ENCODE peak calls at places on chromosomes 16 and 17, in four cellular contexts. B is cardiac muscle cell, P is PC-9, C is testis. L is an unnamed sample.

GRCh38 chr16:2148714-2149629 is 547 bp downstream of the RAB26 start:
- DNase-seq in B (no peak), P (peak), C (no peak), L (peak)

GRCh38 chr17:233473-233941 is 52.1 kb upstream of the DOC2B start:
- DNase-seq in B (no peak), P (no peak), C (no peak), L (no peak)

GRCh38 chr16:81901483-81901882 is 109.8 kb downstream of the SDR42E1 start:
- DNase-seq in B (no peak), P (no peak), C (no peak), L (no peak)

GRCh38 chr17:32553168-32553567 is 66.4 kb downstream of the CDK5R1 start:
- DNase-seq in B (no peak), P (no peak), C (no peak), L (no peak)

GRCh38 chr17:56976941-56977570 is 875 bp upstream of the SCPEP1 start:
- DNase-seq in B (peak), P (no peak), C (no peak), L (no peak)

GRCh38 chr17:8900626-8901585 is 33.4 kb upstream of the PIK3R6 start:
- DNase-seq in B (no peak), P (no peak), C (no peak), L (no peak)

GRCh38 chr17:75771334-75772281 is 6.6 kb upstream of the GALK1 start:
- DNase-seq in B (peak), P (no peak), C (no peak), L (peak)

GRCh38 chr17:29250666-29251065 is 4.0 kb downstream of the CRYBA1 start:
- DNase-seq in B (no peak), P (no peak), C (no peak), L (no peak)

GRCh38 chr17:82892869-82893565 is 53.2 kb upstream of the ZNF750 start:
- DNase-seq in B (no peak), P (no peak), C (no peak), L (no peak)

GRCh38 chr17:33369149-33369548 is 76.1 kb upstream of the ASIC2 start:
- DNase-seq in B (no peak), P (no peak), C (no peak), L (no peak)

GRCh38 chr17:50349241-50349595 is 3.3 kb downstream of the XYLT2 start:
- DNase-seq in B (no peak), P (no peak), C (no peak), L (no peak)

GRCh38 chr17:47295037-47295873 is 28.5 kb upstream of the EFCAB13 start:
- DNase-seq in B (no peak), P (no peak), C (peak), L (no peak)

GRCh38 chr17:69375229-69375628 is 39.3 kb upstream of the MAP2K6 start:
- DNase-seq in B (no peak), P (no peak), C (no peak), L (no peak)

GRCh38 chr16:67170168-67170947 is at the start of gene NOL3:
- DNase-seq in B (peak), P (peak), C (peak), L (peak)

GRCh38 chr17:45753645-45754225 is 30.4 kb upstream of the CRHR1 start:
- DNase-seq in B (no peak), P (no peak), C (no peak), L (no peak)

GRCh38 chr17:11644265-11645212 is 46.3 kb downstream of the DNAH9 start:
- DNase-seq in B (peak), P (peak), C (peak), L (peak)

GRCh38 chr16:3625911-3626732 is 14.7 kb upstream of the SLX4 start:
- DNase-seq in B (peak), P (no peak), C (no peak), L (no peak)

GRCh38 chr17:53058031-53058430 is 764.7 kb upstream of the KIF2B start:
- DNase-seq in B (no peak), P (no peak), C (no peak), L (no peak)

GRCh38 chr17:17077861-17078732 is 35.8 kb downstream of the MPRIP start:
- DNase-seq in B (no peak), P (peak), C (no peak), L (peak)

GRCh38 chr16:88619859-88620655 is 18.3 kb upstream of the IL17C start:
- DNase-seq in B (no peak), P (no peak), C (no peak), L (no peak)

GRCh38 chr16:68889508-68890150 is 46.3 kb downstream of the TANGO6 start:
- DNase-seq in B (no peak), P (no peak), C (no peak), L (no peak)

GRCh38 chr16:87056083-87056482 is 261.1 kb downstream of the C16orf95 start:
- DNase-seq in B (peak), P (no peak), C (no peak), L (peak)

GRCh38 chr17:948284-948852 is 31.2 kb downstream of the NXN start:
- DNase-seq in B (no peak), P (no peak), C (no peak), L (peak)

GRCh38 chr17:29677139-29677834 is 54.6 kb upstream of the CORO6 start:
- DNase-seq in B (peak), P (no peak), C (peak), L (no peak)

GRCh38 chr17:80963812-80964211 is 27.8 kb upstream of the CHMP6 start:
- DNase-seq in B (no peak), P (no peak), C (no peak), L (no peak)

GRCh38 chr17:29789186-29790170 is 140.6 kb downstream of the SSH2 start:
- DNase-seq in B (peak), P (no peak), C (no peak), L (no peak)

GRCh38 chr17:54972406-54973138 is 4.0 kb downstream of the STXBP4 start:
- DNase-seq in B (peak), P (no peak), C (no peak), L (no peak)

GRCh38 chr17:7704601-7705268 is at the start of gene EFNB3:
- DNase-seq in B (peak), P (no peak), C (no peak), L (no peak)

GRCh38 chr16:10812352-10813122 is 6.1 kb downstream of the TVP23A start:
- DNase-seq in B (no peak), P (no peak), C (no peak), L (no peak)

GRCh38 chr17:73492802-73493139 is 151.5 kb downstream of the SDK2 start:
- DNase-seq in B (no peak), P (no peak), C (no peak), L (no peak)

GRCh38 chr17:34988644-34989043 is 8.3 kb downstream of the LIG3 start:
- DNase-seq in B (no peak), P (no peak), C (no peak), L (no peak)

GRCh38 chr16:35147556-35148504 is 1688.4 kb downstream of the TP53TG3F start:
- DNase-seq in B (no peak), P (no peak), C (no peak), L (no peak)

GRCh38 chr16:72833969-72834368 is 214.0 kb downstream of the ZFHX3 start:
- DNase-seq in B (no peak), P (no peak), C (no peak), L (no peak)

GRCh38 chr17:38333635-38334295 is 10.0 kb downstream of the GPR179 start:
- DNase-seq in B (peak), P (peak), C (peak), L (peak)

GRCh38 chr17:82437325-82437668 is 13.3 kb downstream of the CYBC1 start:
- DNase-seq in B (no peak), P (no peak), C (no peak), L (no peak)

GRCh38 chr17:83073389-83074063 is 5.9 kb upstream of the METRNL start:
- DNase-seq in B (peak), P (peak), C (peak), L (no peak)

GRCh38 chr16:17173134-17173729 is 297.5 kb downstream of the XYLT1 start:
- DNase-seq in B (peak), P (no peak), C (peak), L (no peak)

GRCh38 chr17:38328620-38329019 is 15.1 kb downstream of the GPR179 start:
- DNase-seq in B (no peak), P (no peak), C (no peak), L (no peak)

GRCh38 chr17:29682054-29682453 is 59.3 kb upstream of the CORO6 start:
- DNase-seq in B (no peak), P (no peak), C (no peak), L (no peak)

GRCh38 chr17:78345172-78345571 is 14.7 kb downstream of the SOCS3 start:
- DNase-seq in B (no peak), P (no peak), C (no peak), L (no peak)

GRCh38 chr17:78343433-78344201 is 16.3 kb downstream of the SOCS3 start:
- DNase-seq in B (no peak), P (peak), C (no peak), L (no peak)

GRCh38 chr17:78343099-78343432 is 16.8 kb downstream of the SOCS3 start:
- DNase-seq in B (peak), P (peak), C (peak), L (no peak)

GRCh38 chr17:78345791-78346494 is 13.9 kb downstream of the SOCS3 start:
- DNase-seq in B (no peak), P (no peak), C (no peak), L (no peak)

DNA sequence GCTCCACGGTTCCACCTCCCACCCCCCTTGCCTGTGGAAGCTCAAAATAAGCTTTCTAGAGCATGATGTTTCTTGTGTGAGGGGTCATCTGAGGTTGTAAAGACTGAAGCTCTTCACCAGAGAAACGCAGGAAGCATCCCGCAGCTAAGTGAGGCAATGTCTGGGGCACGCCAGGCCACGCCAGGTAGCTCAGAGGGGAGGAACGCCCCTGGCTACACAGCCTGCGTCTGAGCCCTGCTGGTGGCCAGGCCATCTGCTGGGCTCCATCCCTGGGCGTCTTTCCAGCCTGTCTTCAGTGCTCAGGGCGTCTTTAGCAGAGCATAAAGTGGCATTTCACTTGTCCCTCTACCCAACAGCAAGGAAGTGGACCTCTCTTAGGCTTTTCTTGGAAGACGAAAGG is 15.2 kb downstream of the SOCS3 start:
- DNase-seq in B (no peak), P (no peak), C (no peak), L (no peak)
- H3K4me3 ChIP-seq in B (no peak), P (no peak), C (no peak), L (no peak)

GRCh38 chr17:74757502-74757901 is 9.1 kb downstream of the NHERF1 start:
- DNase-seq in B (peak), P (peak), C (no peak), L (no peak)

GRCh38 chr17:74755533-74755932 is 7.1 kb downstream of the NHERF1 start:
- DNase-seq in B (no peak), P (no peak), C (no peak), L (no peak)

GRCh38 chr17:74758846-74759163 is 10.4 kb downstream of the NHERF1 start:
- DNase-seq in B (no peak), P (peak), C (no peak), L (peak)

GRCh38 chr17:74757931-74758845 is 9.8 kb downstream of the NHERF1 start:
- DNase-seq in B (peak), P (peak), C (no peak), L (peak)

GRCh38 chr17:74756891-74757290 is 8.5 kb downstream of the NHERF1 start:
- DNase-seq in B (no peak), P (no peak), C (no peak), L (no peak)
- H3K4me3 ChIP-seq in B (no peak), P (no peak), C (no peak), L (no peak)

GRCh38 chr16:8146613-8147012 is 443.7 kb downstream of the TMEM114 start:
- DNase-seq in B (no peak), P (no peak), C (no peak), L (no peak)
- H3K4me3 ChIP-seq in B (no peak), P (no peak), C (no peak), L (no peak)

GRCh38 chr17:14297161-14297851 is 3.6 kb upstream of the HS3ST3B1 start:
- DNase-seq in B (peak), P (no peak), C (no peak), L (no peak)

GRCh38 chr17:14296511-14296910 is 4.4 kb upstream of the HS3ST3B1 start:
- DNase-seq in B (no peak), P (no peak), C (no peak), L (no peak)

GRCh38 chr17:14299261-14300093 is 1.4 kb upstream of the HS3ST3B1 start:
- DNase-seq in B (peak), P (no peak), C (peak), L (peak)

GRCh38 chr17:14300628-14301278 is at the start of gene HS3ST3B1:
- DNase-seq in B (peak), P (no peak), C (peak), L (peak)

DNA sequence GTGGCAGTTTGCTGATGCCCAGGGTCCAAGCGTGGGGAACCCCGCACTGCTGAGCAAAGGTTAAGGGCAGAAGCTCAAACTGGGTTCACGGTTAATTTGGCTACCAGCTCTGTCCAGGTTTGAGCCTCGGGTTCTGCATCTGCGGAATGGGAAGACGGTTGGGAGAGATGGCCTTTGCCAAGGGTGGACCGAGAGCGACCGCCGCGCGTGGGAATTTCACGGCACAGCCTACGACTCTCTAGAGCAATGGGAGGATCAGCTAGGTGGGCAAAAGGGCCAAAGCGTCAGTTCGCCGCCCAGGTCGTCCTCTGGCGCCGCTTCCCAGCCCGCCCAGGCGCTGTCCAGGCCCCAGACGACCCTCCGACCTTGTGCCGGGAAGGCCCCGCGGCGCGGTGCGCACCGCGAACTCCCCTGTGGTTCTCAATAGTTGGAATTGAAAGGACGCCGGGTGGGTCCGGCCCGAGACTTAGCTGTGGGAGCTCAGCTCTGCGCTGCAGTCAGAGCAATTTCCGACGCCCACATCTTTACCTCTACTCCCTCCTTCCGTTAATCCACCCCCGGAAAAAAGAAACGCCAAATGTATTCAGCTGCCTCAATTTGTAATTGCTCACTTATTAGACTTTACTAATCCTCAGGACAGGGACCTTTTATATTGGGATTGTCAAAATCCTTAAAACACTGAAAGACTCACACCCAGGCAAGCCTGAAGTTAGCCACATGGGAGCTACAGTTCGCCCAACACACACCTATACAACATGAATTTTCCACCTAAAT is 2.5 kb upstream of the HS3ST3B1 start:
- DNase-seq in B (peak), P (no peak), C (no peak), L (no peak)
- H3K4me3 ChIP-seq in B (no peak), P (no peak), C (no peak), L (no peak)

DNA sequence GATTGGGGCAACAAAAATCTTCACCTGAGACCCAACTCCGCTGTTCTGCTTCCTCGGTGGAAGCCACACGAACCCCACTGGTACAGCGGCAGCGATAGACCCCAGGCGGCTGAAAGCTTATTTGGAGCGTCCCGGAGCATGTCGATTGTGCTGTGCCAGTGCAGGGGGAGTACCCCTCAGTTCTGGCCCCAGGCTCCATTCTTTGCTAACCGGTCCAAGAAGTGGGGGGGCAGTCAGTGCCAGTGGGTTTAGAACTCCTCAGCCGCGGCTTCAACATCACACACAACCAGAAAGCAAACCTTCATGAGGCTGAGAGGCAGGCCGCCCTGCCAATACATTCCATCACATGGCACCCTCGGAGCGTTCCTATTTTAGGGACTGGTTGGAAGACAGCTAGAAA is 1.7 kb upstream of the MNT start:
- DNase-seq in B (no peak), P (no peak), C (no peak), L (no peak)
- H3K4me3 ChIP-seq in B (peak), P (peak), C (peak), L (peak)

DNA sequence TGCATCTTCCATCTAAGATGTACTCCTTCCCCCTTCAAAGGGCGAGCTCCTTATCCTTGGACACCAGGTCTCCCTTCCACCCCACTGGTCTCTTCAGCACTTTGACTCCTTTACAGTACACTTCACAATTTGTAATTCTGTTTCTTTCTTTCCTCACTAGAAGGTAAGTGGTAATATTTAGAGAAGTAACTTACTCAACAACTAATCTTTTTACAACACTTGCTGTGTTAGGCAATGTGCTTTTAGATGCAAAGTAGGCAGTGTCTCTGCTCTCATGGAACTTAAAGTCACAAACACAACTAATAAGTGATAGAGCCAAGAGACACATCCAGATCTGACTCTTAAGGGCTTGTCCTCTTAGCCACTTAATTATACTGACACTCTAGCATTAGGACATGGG is 6.4 kb downstream of the SIAH1 start:
- DNase-seq in B (peak), P (no peak), C (no peak), L (no peak)
- H3K4me3 ChIP-seq in B (no peak), P (no peak), C (no peak), L (no peak)